ENCODE peak calls at places on chromosome 22, in five cellular contexts. B is PC-9; Y is mammary epithelial cell; R is CD8-positive, alpha-beta T cell; G is right atrium auricular region. E is an unnamed sample.

GRCh38 chr22:17786435-17787158 is 12.3 kb upstream of the BID start:
- DNase-seq in B (no peak), Y (peak; percentile 30), R (no peak), G (peak; percentile 76), E (peak; percentile 85)

GRCh38 chr22:32444068-32444467 is 20.2 kb downstream of the BPIFC start:
- DNase-seq in B (peak; percentile 25), Y (peak; percentile 25), R (no peak), G (no peak), E (no peak)

GRCh38 chr22:41672780-41673509 is 15.7 kb downstream of the SNU13 start:
- DNase-seq in B (no peak), Y (no peak), R (no peak), G (no peak), E (no peak)

GRCh38 chr22:49998718-49999062 is 13.9 kb downstream of the IL17REL start:
- DNase-seq in B (no peak), Y (no peak), R (no peak), G (no peak), E (no peak)

GRCh38 chr22:28791841-28792490 is 8.4 kb downstream of the XBP1 start:
- DNase-seq in B (no peak), Y (no peak), R (no peak), G (no peak), E (no peak)

GRCh38 chr22:50244420-50245213 is at the start of gene TUBGCP6:
- DNase-seq in B (peak; percentile 91), Y (peak; percentile 91), R (peak; percentile 95), G (peak; percentile 95), E (peak; percentile 96)

GRCh38 chr22:50528682-50529415 is 963 bp downstream of the TYMP start:
- DNase-seq in B (peak; percentile 30), Y (no peak), R (no peak), G (no peak), E (peak; percentile 56)

GRCh38 chr22:38762607-38763006 is 6.8 kb upstream of the SUN2 start:
- DNase-seq in B (no peak), Y (no peak), R (no peak), G (no peak), E (no peak)

GRCh38 chr22:29813563-29813962 is 24.5 kb downstream of the ASCC2 start:
- DNase-seq in B (no peak), Y (no peak), R (no peak), G (no peak), E (no peak)

GRCh38 chr22:22103078-22103593 is 120.5 kb upstream of the TOP3B start:
- DNase-seq in B (no peak), Y (no peak), R (peak; percentile 29), G (peak; percentile 34), E (no peak)

GRCh38 chr22:27416553-27417427 is 384.8 kb downstream of the MN1 start:
- DNase-seq in B (peak; percentile 30), Y (peak; percentile 91), R (no peak), G (no peak), E (no peak)

GRCh38 chr22:28051787-28052356 is 132.8 kb upstream of the PITPNB start:
- DNase-seq in B (peak; percentile 46), Y (peak; percentile 25), R (no peak), G (peak; percentile 75), E (peak; percentile 88)

GRCh38 chr22:50051930-50052329 is 6.2 kb downstream of the TTLL8 start:
- DNase-seq in B (no peak), Y (no peak), R (no peak), G (no peak), E (peak; percentile 34)

DNA sequence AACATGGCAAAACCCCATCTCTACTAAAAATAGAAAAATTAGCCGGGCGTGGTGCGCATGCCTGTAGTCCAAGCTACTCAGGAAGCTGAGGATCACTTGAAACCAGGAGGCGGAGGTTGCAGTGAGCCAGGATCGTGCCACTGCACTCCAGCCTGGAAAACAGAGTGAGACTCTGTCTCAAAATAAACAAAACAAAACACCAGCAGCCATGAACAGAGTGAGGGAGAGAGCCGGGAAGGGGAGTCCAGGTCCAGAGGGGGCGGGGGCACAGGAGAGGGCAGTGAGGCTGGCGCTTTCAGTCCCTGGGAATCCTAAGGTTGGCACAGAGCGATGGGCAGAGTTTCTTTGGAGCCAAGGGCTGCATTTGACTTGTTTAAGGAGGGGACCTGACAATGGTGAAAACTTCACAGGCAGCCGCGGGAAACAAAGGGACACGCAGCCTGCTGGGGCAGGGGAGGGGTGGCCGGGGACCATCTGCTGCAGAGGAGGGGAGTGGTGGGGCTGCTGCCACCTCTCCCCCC is 2.5 kb downstream of the MFNG start:
- DNase-seq in B (no peak), Y (no peak), R (no peak), G (no peak), E (peak; percentile 40)
- H3K4me3 ChIP-seq in B (no peak overlapping the region), Y (no peak overlapping the region), R (peak overlapping the region; percentile 73), G (peak overlapping the region; percentile 46), E (peak overlapping the region; percentile 5)

GRCh38 chr22:46611189-46611588 is 9.0 kb upstream of the GRAMD4 start:
- DNase-seq in B (no peak), Y (no peak), R (no peak), G (no peak), E (no peak)

GRCh38 chr22:46613606-46613997 is 6.6 kb upstream of the GRAMD4 start:
- DNase-seq in B (peak; percentile 54), Y (no peak), R (no peak), G (no peak), E (peak; percentile 76)

GRCh38 chr22:46612341-46612903 is 7.8 kb upstream of the GRAMD4 start:
- DNase-seq in B (no peak), Y (no peak), R (no peak), G (no peak), E (no peak)

GRCh38 chr22:46612904-46613605 is 7.1 kb upstream of the GRAMD4 start:
- DNase-seq in B (no peak), Y (no peak), R (peak; percentile 64), G (no peak), E (peak; percentile 46)

GRCh38 chr22:46614070-46614931 is 5.9 kb upstream of the GRAMD4 start:
- DNase-seq in B (no peak), Y (no peak), R (peak; percentile 80), G (no peak), E (no peak)
- H3K27ac ChIP-seq in B (no peak overlapping the region), Y (no peak overlapping the region), R (peak overlapping the region; percentile 20), G (no peak overlapping the region), E (no peak overlapping the region)

DNA sequence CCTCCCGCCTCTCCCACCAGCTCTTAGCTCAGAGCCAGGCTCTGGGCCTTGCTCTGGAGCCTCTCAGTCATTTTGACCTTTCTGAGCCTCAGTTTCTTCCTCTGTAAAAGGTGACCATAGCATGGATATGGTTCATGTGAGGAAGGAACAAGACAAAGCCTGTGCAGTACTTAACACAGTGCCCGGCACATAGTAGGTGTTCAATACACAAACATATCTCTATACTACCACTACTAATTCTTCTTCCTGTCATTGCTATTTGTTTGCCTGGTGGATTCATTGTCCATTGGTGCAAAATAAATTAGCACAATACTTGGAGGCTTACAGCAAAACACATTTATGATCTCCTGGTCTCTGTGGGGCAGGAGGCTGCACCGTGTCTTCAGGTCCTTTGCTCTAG is 21.6 kb upstream of the MPPED1 start:
- DNase-seq in B (no peak), Y (no peak), R (no peak), G (no peak), E (no peak)
- H3K4me3 ChIP-seq in B (no peak overlapping the region), Y (no peak overlapping the region), R (no peak overlapping the region), G (no peak overlapping the region), E (no peak overlapping the region)

GRCh38 chr22:35410663-35411034 is 10.7 kb downstream of the MCM5 start:
- DNase-seq in B (no peak), Y (no peak), R (no peak), G (no peak), E (no peak)
- H3K27ac ChIP-seq in B (no peak overlapping the region), Y (no peak overlapping the region), R (no peak overlapping the region), G (no peak overlapping the region), E (no peak overlapping the region)

GRCh38 chr22:20027966-20028854 is 7.3 kb downstream of the TANGO2 start:
- DNase-seq in B (no peak), Y (no peak), R (no peak), G (no peak), E (no peak)
- H3K4me3 ChIP-seq in B (no peak overlapping the region), Y (no peak overlapping the region), R (no peak overlapping the region), G (no peak overlapping the region), E (no peak overlapping the region)

GRCh38 chr22:20262582-20263147 is 5.5 kb downstream of the RTN4R start:
- DNase-seq in B (no peak), Y (no peak), R (no peak), G (no peak), E (no peak)
- H3K27ac ChIP-seq in B (no peak overlapping the region), Y (no peak overlapping the region), R (no peak overlapping the region), G (no peak overlapping the region), E (no peak overlapping the region)

DNA sequence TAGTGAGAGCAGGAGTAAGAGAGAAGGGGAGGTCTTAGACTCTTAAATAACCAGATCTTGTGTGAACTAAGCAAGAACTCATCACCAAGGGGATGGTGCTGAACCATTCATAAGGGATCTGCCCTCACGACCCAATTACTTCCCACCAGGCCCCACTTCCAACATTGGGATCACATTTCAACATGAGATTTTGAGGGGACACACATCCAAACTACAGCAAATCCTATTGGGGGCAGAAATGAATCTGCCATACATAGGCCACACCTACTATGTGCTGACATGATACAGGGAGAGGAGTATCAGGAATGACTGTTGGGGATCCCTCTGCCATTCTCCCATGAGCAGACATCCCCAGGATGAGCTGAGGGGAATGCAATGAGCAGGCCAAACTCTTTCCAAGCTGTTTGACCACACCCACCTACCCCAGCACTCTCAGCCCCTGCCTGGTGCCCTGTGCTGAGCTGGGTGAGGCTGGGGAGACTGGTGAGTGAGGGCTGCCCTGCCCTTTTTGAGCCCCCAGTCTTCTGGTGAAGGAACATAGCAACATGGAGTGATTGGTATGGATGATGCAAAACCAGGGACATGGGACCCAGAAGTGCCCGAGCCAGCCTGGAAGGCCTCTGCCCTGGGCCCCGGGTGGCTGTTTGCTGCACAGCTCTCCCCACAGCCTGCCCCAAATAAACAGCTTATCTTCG is 1.2 kb upstream of the GTSE1 start:
- DNase-seq in B (no peak), Y (no peak), R (no peak), G (no peak), E (no peak)
- H3K4me3 ChIP-seq in B (peak overlapping the region; percentile 73), Y (peak overlapping the region; percentile 72), R (peak overlapping the region; percentile 61), G (peak overlapping the region; percentile 69), E (no peak overlapping the region)

GRCh38 chr22:43154887-43155536 is 3.7 kb downstream of the TSPO start:
- DNase-seq in B (no peak), Y (no peak), R (no peak), G (no peak), E (peak; percentile 64)

GRCh38 chr22:43152001-43152354 is 619 bp downstream of the TSPO start:
- DNase-seq in B (no peak), Y (peak; percentile 34), R (no peak), G (no peak), E (no peak)

GRCh38 chr22:43155789-43156188 is 4.4 kb downstream of the TSPO start:
- DNase-seq in B (peak; percentile 26), Y (peak; percentile 44), R (no peak), G (no peak), E (no peak)

GRCh38 chr22:43152355-43153071 is 1.2 kb downstream of the TSPO start:
- DNase-seq in B (peak; percentile 71), Y (peak; percentile 68), R (peak; percentile 79), G (peak; percentile 80), E (peak; percentile 82)

DNA sequence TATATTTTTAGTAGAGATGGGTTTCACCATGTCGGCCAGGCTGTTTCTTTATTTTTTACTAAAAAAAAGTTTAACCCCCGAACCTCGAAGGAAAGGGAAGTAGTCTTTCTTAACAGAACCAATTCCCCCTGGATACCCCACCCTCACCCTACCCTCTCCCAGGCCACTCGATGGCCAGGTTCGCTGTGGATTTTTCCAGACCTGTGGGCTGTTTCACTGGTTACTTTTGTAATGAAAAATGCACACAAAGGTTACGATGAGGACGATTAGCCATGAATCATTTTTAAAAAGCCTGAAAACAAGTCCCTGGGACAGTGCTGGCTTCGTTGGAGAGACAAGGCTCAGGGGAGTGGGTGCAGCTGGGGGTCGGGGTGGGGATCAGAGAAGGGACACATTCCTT is 2.6 kb downstream of the TSPO start:
- DNase-seq in B (no peak), Y (no peak), R (no peak), G (no peak), E (no peak)
- H3K27ac ChIP-seq in B (no peak overlapping the region), Y (no peak overlapping the region), R (no peak overlapping the region), G (no peak overlapping the region), E (no peak overlapping the region)

E was measured in right cardiac atrium.